ENCODE peak calls at places on chromosomes 3 and 15, in ten cellular contexts. One of them, this sample, is unnamed.

GRCh38 chr15:78247895-78248294 is 13.5 kb upstream of the ACSBG1 start:
- DNase-seq in neural crest cell: no peak
- DNase-seq in left cardiac atrium: no peak
- DNase-seq in BJ: no peak
- DNase-seq in astrocyte of the spinal cord: no peak
- DNase-seq in HTR-8/SVneo: no peak
- DNase-seq in aorta: no peak
- DNase-seq in AML-193: no peak
- DNase-seq in brain microvascular endothelial cell: no peak
- DNase-seq in effector CD4-positive, alpha-beta T cell: no peak
- DNase-seq in this sample: no peak

GRCh38 chr3:124812291-124813265 is 74.6 kb downstream of the ITGB5 start:
- DNase-seq in BJ: peak; percentile 91
- DNase-seq in effector CD4-positive, alpha-beta T cell: no peak
- DNase-seq in AML-193: no peak
- DNase-seq in aorta: peak; percentile 84
- DNase-seq in neural crest cell: no peak
- DNase-seq in brain microvascular endothelial cell: peak; percentile 93
- DNase-seq in astrocyte of the spinal cord: peak; percentile 96
- DNase-seq in HTR-8/SVneo: peak; percentile 42
- DNase-seq in left cardiac atrium: peak; percentile 74
- DNase-seq in this sample: peak; percentile 9

GRCh38 chr15:69595009-69595825 is 142.6 kb downstream of the RPLP1 start:
- DNase-seq in effector CD4-positive, alpha-beta T cell: no peak
- DNase-seq in aorta: peak; percentile 91
- DNase-seq in neural crest cell: no peak
- DNase-seq in brain microvascular endothelial cell: no peak
- DNase-seq in HTR-8/SVneo: peak; percentile 34
- DNase-seq in left cardiac atrium: peak; percentile 64
- DNase-seq in AML-193: no peak
- DNase-seq in astrocyte of the spinal cord: peak; percentile 24
- DNase-seq in BJ: no peak
- DNase-seq in this sample: no peak

GRCh38 chr3:129235310-129235917 is 14.0 kb upstream of the COPG1 start:
- DNase-seq in neural crest cell: no peak
- DNase-seq in AML-193: no peak
- DNase-seq in astrocyte of the spinal cord: no peak
- DNase-seq in effector CD4-positive, alpha-beta T cell: no peak
- DNase-seq in brain microvascular endothelial cell: no peak
- DNase-seq in aorta: no peak
- DNase-seq in BJ: no peak
- DNase-seq in HTR-8/SVneo: no peak
- DNase-seq in left cardiac atrium: no peak
- DNase-seq in this sample: no peak

GRCh38 chr3:126257984-126258383 is 77.6 kb upstream of the ALDH1L1 start:
- DNase-seq in BJ: no peak
- DNase-seq in effector CD4-positive, alpha-beta T cell: no peak
- DNase-seq in HTR-8/SVneo: no peak
- DNase-seq in brain microvascular endothelial cell: no peak
- DNase-seq in astrocyte of the spinal cord: no peak
- DNase-seq in left cardiac atrium: no peak
- DNase-seq in aorta: no peak
- DNase-seq in neural crest cell: no peak
- DNase-seq in AML-193: no peak
- DNase-seq in this sample: no peak

GRCh38 chr3:177831361-177831760 is 634.1 kb upstream of the TBL1XR1 start:
- DNase-seq in HTR-8/SVneo: no peak
- DNase-seq in AML-193: no peak
- DNase-seq in astrocyte of the spinal cord: no peak
- DNase-seq in neural crest cell: no peak
- DNase-seq in brain microvascular endothelial cell: no peak
- DNase-seq in BJ: no peak
- DNase-seq in left cardiac atrium: no peak
- DNase-seq in aorta: no peak
- DNase-seq in effector CD4-positive, alpha-beta T cell: no peak
- DNase-seq in this sample: no peak

GRCh38 chr15:98794754-98795153 is 146.4 kb downstream of the IGF1R start:
- DNase-seq in HTR-8/SVneo: no peak
- DNase-seq in left cardiac atrium: no peak
- DNase-seq in AML-193: no peak
- DNase-seq in brain microvascular endothelial cell: no peak
- DNase-seq in astrocyte of the spinal cord: no peak
- DNase-seq in effector CD4-positive, alpha-beta T cell: no peak
- DNase-seq in BJ: no peak
- DNase-seq in neural crest cell: no peak
- DNase-seq in aorta: no peak
- DNase-seq in this sample: no peak

GRCh38 chr3:72745146-72745976 is 102.9 kb downstream of the SHQ1 start:
- DNase-seq in astrocyte of the spinal cord: peak; percentile 32
- DNase-seq in HTR-8/SVneo: no peak
- DNase-seq in neural crest cell: no peak
- DNase-seq in effector CD4-positive, alpha-beta T cell: no peak
- DNase-seq in BJ: no peak
- DNase-seq in brain microvascular endothelial cell: peak; percentile 63
- DNase-seq in AML-193: no peak
- DNase-seq in left cardiac atrium: no peak
- DNase-seq in aorta: no peak
- DNase-seq in this sample: no peak

GRCh38 chr3:31980530-31981205 is 394 bp downstream of the OSBPL10 start:
- DNase-seq in brain microvascular endothelial cell: no peak
- DNase-seq in left cardiac atrium: peak; percentile 48
- DNase-seq in effector CD4-positive, alpha-beta T cell: no peak
- DNase-seq in HTR-8/SVneo: peak; percentile 22
- DNase-seq in AML-193: no peak
- DNase-seq in BJ: no peak
- DNase-seq in aorta: peak; percentile 66
- DNase-seq in astrocyte of the spinal cord: peak; percentile 56
- DNase-seq in neural crest cell: peak; percentile 41
- DNase-seq in this sample: peak; percentile 69

GRCh38 chr3:157394361-157394760 is 42.3 kb upstream of the PTX3 start:
- DNase-seq in brain microvascular endothelial cell: no peak
- DNase-seq in neural crest cell: no peak
- DNase-seq in left cardiac atrium: no peak
- DNase-seq in AML-193: no peak
- DNase-seq in HTR-8/SVneo: no peak
- DNase-seq in BJ: no peak
- DNase-seq in aorta: no peak
- DNase-seq in astrocyte of the spinal cord: no peak
- DNase-seq in effector CD4-positive, alpha-beta T cell: no peak
- DNase-seq in this sample: no peak

GRCh38 chr15:75215107-75216004 is 13.7 kb downstream of the C15orf39 start:
- DNase-seq in neural crest cell: no peak
- DNase-seq in BJ: no peak
- DNase-seq in brain microvascular endothelial cell: no peak
- DNase-seq in astrocyte of the spinal cord: no peak
- DNase-seq in aorta: no peak
- DNase-seq in left cardiac atrium: no peak
- DNase-seq in HTR-8/SVneo: no peak
- DNase-seq in effector CD4-positive, alpha-beta T cell: no peak
- DNase-seq in AML-193: no peak
- DNase-seq in this sample: no peak

GRCh38 chr15:58555168-58556027 is 123.6 kb downstream of the LIPC start:
- DNase-seq in neural crest cell: no peak
- DNase-seq in aorta: no peak
- DNase-seq in BJ: no peak
- DNase-seq in left cardiac atrium: no peak
- DNase-seq in effector CD4-positive, alpha-beta T cell: no peak
- DNase-seq in brain microvascular endothelial cell: no peak
- DNase-seq in AML-193: no peak
- DNase-seq in HTR-8/SVneo: no peak
- DNase-seq in astrocyte of the spinal cord: no peak
- DNase-seq in this sample: no peak

GRCh38 chr15:90062023-90062728 is 40.1 kb downstream of the IDH2 start:
- DNase-seq in AML-193: no peak
- DNase-seq in brain microvascular endothelial cell: peak; percentile 9
- DNase-seq in BJ: no peak
- DNase-seq in astrocyte of the spinal cord: peak; percentile 23
- DNase-seq in effector CD4-positive, alpha-beta T cell: peak; percentile 24
- DNase-seq in aorta: peak; percentile 65
- DNase-seq in neural crest cell: peak; percentile 43
- DNase-seq in left cardiac atrium: peak; percentile 61
- DNase-seq in HTR-8/SVneo: no peak
- DNase-seq in this sample: no peak

GRCh38 chr3:40452562-40452875 is 4.6 kb upstream of the RPL14 start:
- DNase-seq in brain microvascular endothelial cell: no peak
- DNase-seq in neural crest cell: no peak
- DNase-seq in effector CD4-positive, alpha-beta T cell: no peak
- DNase-seq in astrocyte of the spinal cord: no peak
- DNase-seq in BJ: no peak
- DNase-seq in AML-193: no peak
- DNase-seq in HTR-8/SVneo: no peak
- DNase-seq in left cardiac atrium: no peak
- DNase-seq in aorta: no peak
- DNase-seq in this sample: no peak

GRCh38 chr3:9552252-9552999 is 1.2 kb downstream of the LHFPL4 start:
- DNase-seq in brain microvascular endothelial cell: peak; percentile 44
- DNase-seq in aorta: peak; percentile 53
- DNase-seq in effector CD4-positive, alpha-beta T cell: no peak
- DNase-seq in HTR-8/SVneo: peak; percentile 27
- DNase-seq in neural crest cell: peak; percentile 66
- DNase-seq in astrocyte of the spinal cord: peak; percentile 46
- DNase-seq in left cardiac atrium: peak; percentile 43
- DNase-seq in AML-193: no peak
- DNase-seq in BJ: no peak
- DNase-seq in this sample: peak; percentile 45

GRCh38 chr3:66808891-66809578 is 189.1 kb upstream of the KBTBD8 start:
- DNase-seq in effector CD4-positive, alpha-beta T cell: no peak
- DNase-seq in neural crest cell: no peak
- DNase-seq in brain microvascular endothelial cell: no peak
- DNase-seq in aorta: no peak
- DNase-seq in AML-193: no peak
- DNase-seq in left cardiac atrium: no peak
- DNase-seq in astrocyte of the spinal cord: no peak
- DNase-seq in HTR-8/SVneo: no peak
- DNase-seq in BJ: no peak
- DNase-seq in this sample: peak; percentile 9

GRCh38 chr3:86029590-86029989 is 961.4 kb downstream of the VGLL3 start:
- DNase-seq in AML-193: no peak
- DNase-seq in left cardiac atrium: no peak
- DNase-seq in BJ: no peak
- DNase-seq in HTR-8/SVneo: no peak
- DNase-seq in aorta: no peak
- DNase-seq in brain microvascular endothelial cell: no peak
- DNase-seq in effector CD4-positive, alpha-beta T cell: no peak
- DNase-seq in astrocyte of the spinal cord: peak; percentile 18
- DNase-seq in neural crest cell: no peak
- DNase-seq in this sample: no peak

GRCh38 chr3:7536510-7536909 is 675.6 kb downstream of the GRM7 start:
- DNase-seq in astrocyte of the spinal cord: no peak
- DNase-seq in aorta: peak; percentile 62
- DNase-seq in left cardiac atrium: peak; percentile 33
- DNase-seq in BJ: no peak
- DNase-seq in brain microvascular endothelial cell: no peak
- DNase-seq in AML-193: no peak
- DNase-seq in effector CD4-positive, alpha-beta T cell: no peak
- DNase-seq in neural crest cell: no peak
- DNase-seq in HTR-8/SVneo: no peak
- DNase-seq in this sample: no peak

GRCh38 chr3:125051715-125052581 is 3.8 kb downstream of the HEG1 start:
- DNase-seq in BJ: peak; percentile 59
- DNase-seq in brain microvascular endothelial cell: peak; percentile 86
- DNase-seq in left cardiac atrium: peak; percentile 74
- DNase-seq in effector CD4-positive, alpha-beta T cell: peak; percentile 77
- DNase-seq in neural crest cell: no peak
- DNase-seq in AML-193: no peak
- DNase-seq in HTR-8/SVneo: no peak
- DNase-seq in aorta: peak; percentile 76
- DNase-seq in astrocyte of the spinal cord: peak; percentile 94
- DNase-seq in this sample: peak; percentile 88

GRCh38 chr15:78749831-78750230 is 61.4 kb downstream of the ADAMTS7 start:
- DNase-seq in brain microvascular endothelial cell: no peak
- DNase-seq in effector CD4-positive, alpha-beta T cell: no peak
- DNase-seq in BJ: no peak
- DNase-seq in left cardiac atrium: no peak
- DNase-seq in AML-193: no peak
- DNase-seq in neural crest cell: no peak
- DNase-seq in aorta: no peak
- DNase-seq in astrocyte of the spinal cord: no peak
- DNase-seq in HTR-8/SVneo: no peak
- DNase-seq in this sample: no peak

GRCh38 chr3:169227911-169228310 is 435.6 kb downstream of the MECOM start:
- DNase-seq in aorta: no peak
- DNase-seq in HTR-8/SVneo: no peak
- DNase-seq in brain microvascular endothelial cell: no peak
- DNase-seq in neural crest cell: no peak
- DNase-seq in left cardiac atrium: peak; percentile 24
- DNase-seq in effector CD4-positive, alpha-beta T cell: no peak
- DNase-seq in astrocyte of the spinal cord: peak; percentile 71
- DNase-seq in AML-193: no peak
- DNase-seq in BJ: no peak
- DNase-seq in this sample: peak; percentile 88

GRCh38 chr3:194572131-194572789 is 61.0 kb downstream of the TMEM44 start:
- DNase-seq in astrocyte of the spinal cord: peak; percentile 81
- DNase-seq in effector CD4-positive, alpha-beta T cell: no peak
- DNase-seq in brain microvascular endothelial cell: peak; percentile 95
- DNase-seq in neural crest cell: no peak
- DNase-seq in BJ: peak; percentile 83
- DNase-seq in left cardiac atrium: peak; percentile 88
- DNase-seq in aorta: peak; percentile 86
- DNase-seq in HTR-8/SVneo: peak; percentile 83
- DNase-seq in AML-193: no peak
- DNase-seq in this sample: peak; percentile 60

GRCh38 chr3:74630602-74631001 is 16.1 kb upstream of the CNTN3 start:
- DNase-seq in AML-193: no peak
- DNase-seq in HTR-8/SVneo: no peak
- DNase-seq in aorta: no peak
- DNase-seq in brain microvascular endothelial cell: no peak
- DNase-seq in astrocyte of the spinal cord: no peak
- DNase-seq in neural crest cell: no peak
- DNase-seq in effector CD4-positive, alpha-beta T cell: no peak
- DNase-seq in BJ: no peak
- DNase-seq in left cardiac atrium: no peak
- DNase-seq in this sample: no peak

GRCh38 chr3:155211266-155211665 is 82.2 kb downstream of the STRIT1 start:
- DNase-seq in BJ: no peak
- DNase-seq in astrocyte of the spinal cord: no peak
- DNase-seq in AML-193: no peak
- DNase-seq in left cardiac atrium: no peak
- DNase-seq in brain microvascular endothelial cell: no peak
- DNase-seq in neural crest cell: no peak
- DNase-seq in HTR-8/SVneo: no peak
- DNase-seq in aorta: no peak
- DNase-seq in effector CD4-positive, alpha-beta T cell: no peak
- DNase-seq in this sample: no peak

GRCh38 chr3:54900954-54901591 is 26.8 kb downstream of the LRTM1 start:
- DNase-seq in BJ: peak; percentile 61
- DNase-seq in AML-193: no peak
- DNase-seq in brain microvascular endothelial cell: no peak
- DNase-seq in astrocyte of the spinal cord: peak; percentile 36
- DNase-seq in left cardiac atrium: no peak
- DNase-seq in aorta: no peak
- DNase-seq in neural crest cell: no peak
- DNase-seq in effector CD4-positive, alpha-beta T cell: no peak
- DNase-seq in HTR-8/SVneo: no peak
- DNase-seq in this sample: no peak